ENCODE peak calls at places on chromosomes 5 and 9, in eight cellular contexts. P is M059J, B is IMR-90, I is transverse colon, D is tibial nerve, J is GM13977, W is DMS153, K is C1 segment of cervical spinal cord. Z is an unnamed sample.

GRCh38 chr5:115100556-115100955 is 69.2 kb downstream of the TRIM36 start:
- DNase-seq in I (peak), D (peak), K (no peak), P (no peak), B (no peak), J (no peak), W (no peak), Z (no peak)

GRCh38 chr5:168424506-168425298 is 61.6 kb upstream of the RARS1 start:
- DNase-seq in J (no peak), W (no peak), B (peak), K (no peak), I (no peak), P (peak), D (no peak), Z (no peak)

GRCh38 chr5:124843596-124843899 is 97.1 kb upstream of the ZNF608 start:
- DNase-seq in K (no peak), D (no peak), I (no peak), J (no peak), B (no peak), W (no peak), P (no peak), Z (no peak)

GRCh38 chr9:69645488-69645887 is 26.7 kb downstream of the APBA1 start:
- DNase-seq in B (no peak), K (no peak), I (peak), D (no peak), P (no peak), W (peak), J (no peak), Z (no peak)

GRCh38 chr5:175059687-175060194 is 335.4 kb downstream of the MSX2 start:
- DNase-seq in I (no peak), K (peak), B (peak), P (peak), D (no peak), W (no peak), J (no peak), Z (peak)

GRCh38 chr9:131676431-131676972 is 63.4 kb downstream of the RAPGEF1 start:
- DNase-seq in K (no peak), I (peak), D (no peak), P (peak), W (no peak), J (no peak), B (no peak), Z (no peak)

GRCh38 chr5:138536665-138537315 is 6.2 kb downstream of the ETF1 start:
- DNase-seq in W (no peak), K (no peak), J (no peak), P (no peak), B (no peak), D (no peak), I (no peak), Z (no peak)

GRCh38 chr5:75006821-75007536 is 45.4 kb downstream of the GCNT4 start:
- DNase-seq in P (no peak), B (no peak), J (no peak), D (no peak), K (no peak), I (no peak), W (no peak), Z (no peak)

GRCh38 chr5:132272341-132273210 is 15.1 kb downstream of the PDLIM4 start:
- DNase-seq in J (peak), W (peak), B (peak), K (no peak), D (peak), I (peak), P (peak), Z (peak)

GRCh38 chr5:6730807-6731206 is 17.6 kb downstream of the TENT4A start:
- DNase-seq in J (no peak), P (no peak), I (no peak), W (no peak), K (no peak), B (no peak), D (no peak), Z (no peak)

GRCh38 chr9:121735065-121735791 is 83.8 kb downstream of the DAB2IP start:
- DNase-seq in D (no peak), P (peak), K (no peak), W (no peak), J (peak), I (peak), B (peak), Z (no peak)